ENCODE peak calls at places on chromosomes 16 and 17, in eight cellular contexts. L, S, W, J, E, P, D and X are unnamed samples.

GRCh38 chr17:41868568-41868967 is 3.3 kb upstream of the KLHL11 start:
- DNase-seq in W (no peak), S (no peak), P (no peak), L (no peak), J (no peak), E (no peak), D (no peak), X (no peak)

GRCh38 chr17:78133971-78134898 is 3.7 kb downstream of the TMC8 start:
- DNase-seq in W (peak; percentile 71), S (no peak), P (peak; percentile 83), D (peak; percentile 87), J (peak; percentile 62), L (peak; percentile 38), E (peak; percentile 88), X (no peak)

GRCh38 chr17:74354123-74354522 is 7.5 kb downstream of the BTBD17 start:
- DNase-seq in D (no peak), P (peak; percentile 87), S (no peak), W (peak; percentile 30), L (no peak), E (peak; percentile 84), J (no peak), X (no peak)

GRCh38 chr17:38428150-38428642 is at the start of gene ARHGAP23:
- DNase-seq in J (peak; percentile 41), E (peak; percentile 25), W (no peak), P (peak; percentile 33), D (peak; percentile 23), S (no peak), L (peak; percentile 72), X (no peak)

GRCh38 chr16:85888405-85889331 is 10.3 kb upstream of the IRF8 start:
- DNase-seq in W (no peak), L (peak; percentile 94), S (no peak), J (no peak), E (peak; percentile 91), P (peak; percentile 49), D (no peak), X (peak; percentile 89)

GRCh38 chr17:51165680-51166197 is 472 bp upstream of the NME2 start:
- DNase-seq in J (no peak), W (no peak), D (peak; percentile 41), E (peak; percentile 91), P (no peak), L (peak; percentile 42), S (no peak), X (no peak)

GRCh38 chr17:41588126-41588810 is 1.6 kb upstream of the KRT14 start:
- DNase-seq in W (no peak), D (no peak), E (no peak), L (no peak), S (no peak), P (no peak), J (no peak), X (no peak)

GRCh38 chr17:36463916-36464764 is 22.3 kb upstream of the ZNHIT3 start:
- DNase-seq in S (peak; percentile 63), E (no peak), W (peak; percentile 81), P (peak; percentile 82), J (no peak), D (peak; percentile 14), L (peak; percentile 86), X (no peak)

GRCh38 chr17:79842656-79843474 is 3.6 kb upstream of the CBX4 start:
- DNase-seq in D (peak; percentile 33), E (peak; percentile 42), P (peak; percentile 37), W (no peak), L (peak; percentile 27), S (no peak), J (no peak), X (no peak)

GRCh38 chr16:22217890-22218730 is 12.0 kb downstream of the EEF2K start:
- DNase-seq in D (no peak), J (no peak), L (no peak), P (peak; percentile 54), S (no peak), E (no peak), W (no peak), X (peak; percentile 83)